ENCODE peak calls at places on chromosomes 16 and 17, in seven cellular contexts. One of them, this sample, is unnamed. For H3K4me1, the result is how much of the 10 kb centered on the place peaks cover.

GRCh38 chr16:57795431-57795878 is 6.8 kb downstream of the KIFC3 start:
- DNase-seq in A549: peak
- DNase-seq in heart left ventricle: no peak
- DNase-seq in Peyer's patch: peak
- DNase-seq in tibial nerve: no peak
- DNase-seq in neuronal stem cell: no peak
- DNase-seq in body of pancreas: peak
- DNase-seq in this sample: no peak

GRCh38 chr17:77115510-77115909 is 25.3 kb upstream of the SEC14L1 start:
- DNase-seq in tibial nerve: no peak
- DNase-seq in A549: no peak
- DNase-seq in body of pancreas: no peak
- DNase-seq in Peyer's patch: no peak
- DNase-seq in heart left ventricle: no peak
- DNase-seq in neuronal stem cell: no peak
- DNase-seq in this sample: no peak

GRCh38 chr17:61809816-61810392 is 53.4 kb downstream of the BRIP1 start:
- DNase-seq in heart left ventricle: no peak
- DNase-seq in A549: no peak
- DNase-seq in tibial nerve: no peak
- DNase-seq in neuronal stem cell: no peak
- DNase-seq in body of pancreas: no peak
- DNase-seq in Peyer's patch: no peak
- DNase-seq in this sample: no peak

GRCh38 chr17:20987511-20987910 is 55.3 kb downstream of the USP22 start:
- DNase-seq in tibial nerve: no peak
- DNase-seq in neuronal stem cell: no peak
- DNase-seq in A549: no peak
- DNase-seq in heart left ventricle: no peak
- DNase-seq in Peyer's patch: peak
- DNase-seq in body of pancreas: no peak
- DNase-seq in this sample: no peak

GRCh38 chr16:59881366-59881765 is 1147.2 kb upstream of the GOT2 start:
- DNase-seq in heart left ventricle: no peak
- DNase-seq in body of pancreas: no peak
- DNase-seq in tibial nerve: no peak
- DNase-seq in A549: no peak
- DNase-seq in neuronal stem cell: no peak
- DNase-seq in Peyer's patch: no peak
- DNase-seq in this sample: no peak

GRCh38 chr16:27154573-27155521 is 48.5 kb upstream of the KDM8 start:
- DNase-seq in tibial nerve: peak
- DNase-seq in heart left ventricle: peak
- DNase-seq in Peyer's patch: peak
- DNase-seq in neuronal stem cell: peak
- DNase-seq in body of pancreas: peak
- DNase-seq in A549: peak
- DNase-seq in this sample: no peak

GRCh38 chr17:77473615-77474226 is 333.0 kb downstream of the SEC14L1 start:
- DNase-seq in Peyer's patch: no peak
- DNase-seq in body of pancreas: no peak
- DNase-seq in neuronal stem cell: no peak
- DNase-seq in tibial nerve: no peak
- DNase-seq in heart left ventricle: no peak
- DNase-seq in A549: no peak
- DNase-seq in this sample: no peak

GRCh38 chr17:15284537-15284936 is 19.4 kb upstream of the PMP22 start:
- DNase-seq in heart left ventricle: no peak
- DNase-seq in tibial nerve: no peak
- DNase-seq in Peyer's patch: no peak
- DNase-seq in body of pancreas: no peak
- DNase-seq in A549: no peak
- DNase-seq in neuronal stem cell: no peak
- DNase-seq in this sample: no peak

GRCh38 chr16:12362482-12363458 is 386.2 kb downstream of the SNX29 start:
- DNase-seq in A549: no peak
- DNase-seq in heart left ventricle: peak
- DNase-seq in body of pancreas: peak
- DNase-seq in neuronal stem cell: no peak
- DNase-seq in tibial nerve: no peak
- DNase-seq in Peyer's patch: no peak
- DNase-seq in this sample: peak

GRCh38 chr17:67884766-67885165 is 59.5 kb downstream of the BPTF start:
- DNase-seq in A549: no peak
- DNase-seq in neuronal stem cell: no peak
- DNase-seq in body of pancreas: no peak
- DNase-seq in Peyer's patch: no peak
- DNase-seq in heart left ventricle: no peak
- DNase-seq in tibial nerve: no peak
- DNase-seq in this sample: no peak

GRCh38 chr16:17380613-17381012 is 90.1 kb downstream of the XYLT1 start:
- DNase-seq in heart left ventricle: no peak
- DNase-seq in A549: no peak
- DNase-seq in body of pancreas: peak
- DNase-seq in Peyer's patch: peak
- DNase-seq in neuronal stem cell: no peak
- DNase-seq in tibial nerve: no peak
- DNase-seq in this sample: no peak

GRCh38 chr17:7801582-7801981 is 32.4 kb upstream of the KDM6B start:
- DNase-seq in body of pancreas: no peak
- DNase-seq in neuronal stem cell: no peak
- DNase-seq in heart left ventricle: no peak
- DNase-seq in A549: no peak
- DNase-seq in Peyer's patch: no peak
- DNase-seq in tibial nerve: no peak
- DNase-seq in this sample: no peak

GRCh38 chr17:15649861-15650391 is 30.4 kb upstream of the FBXW10B start:
- DNase-seq in body of pancreas: peak
- DNase-seq in heart left ventricle: peak
- DNase-seq in Peyer's patch: peak
- DNase-seq in neuronal stem cell: no peak
- DNase-seq in A549: peak
- DNase-seq in tibial nerve: peak
- DNase-seq in this sample: peak

GRCh38 chr17:74437702-74438101 is 5.8 kb downstream of the GPRC5C start:
- DNase-seq in tibial nerve: no peak
- DNase-seq in heart left ventricle: no peak
- DNase-seq in Peyer's patch: no peak
- DNase-seq in body of pancreas: no peak
- DNase-seq in A549: no peak
- DNase-seq in neuronal stem cell: no peak
- DNase-seq in this sample: no peak

GRCh38 chr16:11316331-11317015 is 28.8 kb upstream of the RMI2 start:
- DNase-seq in tibial nerve: no peak
- DNase-seq in Peyer's patch: no peak
- DNase-seq in neuronal stem cell: no peak
- DNase-seq in heart left ventricle: no peak
- DNase-seq in A549: no peak
- DNase-seq in body of pancreas: no peak
- DNase-seq in this sample: no peak

GRCh38 chr16:73011926-73012325 is 36.0 kb downstream of the ZFHX3 start:
- DNase-seq in A549: no peak
- DNase-seq in heart left ventricle: no peak
- DNase-seq in neuronal stem cell: no peak
- DNase-seq in Peyer's patch: peak
- DNase-seq in tibial nerve: no peak
- DNase-seq in body of pancreas: no peak
- DNase-seq in this sample: no peak

GRCh38 chr17:43129671-43130010 is 4.5 kb upstream of the BRCA1 start:
- DNase-seq in body of pancreas: no peak
- DNase-seq in tibial nerve: no peak
- DNase-seq in Peyer's patch: no peak
- DNase-seq in heart left ventricle: no peak
- DNase-seq in neuronal stem cell: no peak
- DNase-seq in A549: no peak
- DNase-seq in this sample: no peak

GRCh38 chr17:43871947-43872690 is 25.1 kb downstream of the CD300LG start:
- DNase-seq in A549: no peak
- DNase-seq in Peyer's patch: peak
- DNase-seq in body of pancreas: peak
- DNase-seq in heart left ventricle: no peak
- DNase-seq in tibial nerve: no peak
- DNase-seq in neuronal stem cell: no peak
- DNase-seq in this sample: no peak

GRCh38 chr17:36504156-36504545 is 17.7 kb downstream of the ZNHIT3 start:
- DNase-seq in Peyer's patch: no peak
- DNase-seq in neuronal stem cell: no peak
- DNase-seq in A549: no peak
- DNase-seq in tibial nerve: no peak
- DNase-seq in body of pancreas: no peak
- DNase-seq in heart left ventricle: no peak
- DNase-seq in this sample: no peak

GRCh38 chr17:20994779-20995149 is 48.0 kb downstream of the USP22 start:
- DNase-seq in tibial nerve: no peak
- DNase-seq in body of pancreas: no peak
- DNase-seq in A549: no peak
- DNase-seq in neuronal stem cell: no peak
- DNase-seq in heart left ventricle: no peak
- DNase-seq in Peyer's patch: no peak
- DNase-seq in this sample: no peak

GRCh38 chr16:49439050-49439449 is 65.4 kb downstream of the C16orf78 start:
- DNase-seq in tibial nerve: no peak
- DNase-seq in body of pancreas: no peak
- DNase-seq in heart left ventricle: no peak
- DNase-seq in neuronal stem cell: peak
- DNase-seq in A549: no peak
- DNase-seq in Peyer's patch: no peak
- DNase-seq in this sample: peak

GRCh38 chr16:2415085-2415484 is 14.2 kb upstream of the CCNF start:
- DNase-seq in Peyer's patch: no peak
- DNase-seq in heart left ventricle: no peak
- DNase-seq in body of pancreas: no peak
- DNase-seq in tibial nerve: no peak
- DNase-seq in neuronal stem cell: no peak
- DNase-seq in A549: no peak
- DNase-seq in this sample: no peak

GRCh38 chr17:29592850-29593545 is at the start of gene ANKRD13B:
- DNase-seq in body of pancreas: no peak
- DNase-seq in Peyer's patch: peak
- DNase-seq in neuronal stem cell: no peak
- DNase-seq in heart left ventricle: peak
- DNase-seq in tibial nerve: no peak
- DNase-seq in A549: no peak
- DNase-seq in this sample: no peak

GRCh38 chr17:33983824-33984574 is 271.1 kb upstream of the CCL2 start:
- DNase-seq in tibial nerve: no peak
- DNase-seq in body of pancreas: no peak
- DNase-seq in Peyer's patch: no peak
- DNase-seq in neuronal stem cell: no peak
- DNase-seq in A549: no peak
- DNase-seq in heart left ventricle: peak
- DNase-seq in this sample: no peak

GRCh38 chr16:4034963-4035362 is 81.3 kb downstream of the ADCY9 start:
- DNase-seq in Peyer's patch: no peak
- DNase-seq in tibial nerve: no peak
- DNase-seq in body of pancreas: no peak
- DNase-seq in heart left ventricle: no peak
- DNase-seq in neuronal stem cell: no peak
- DNase-seq in A549: no peak
- DNase-seq in this sample: no peak

GRCh38 chr16:25222959-25223358 is 6.2 kb downstream of the AQP8 start:
- DNase-seq in Peyer's patch: no peak
- DNase-seq in neuronal stem cell: no peak
- DNase-seq in body of pancreas: no peak
- DNase-seq in A549: no peak
- DNase-seq in heart left ventricle: no peak
- DNase-seq in tibial nerve: no peak
- DNase-seq in this sample: no peak

GRCh38 chr17:79918581-79919163 is 79.4 kb upstream of the CBX4 start:
- DNase-seq in A549: no peak
- DNase-seq in tibial nerve: no peak
- DNase-seq in body of pancreas: no peak
- DNase-seq in neuronal stem cell: no peak
- DNase-seq in Peyer's patch: no peak
- DNase-seq in heart left ventricle: no peak
- DNase-seq in this sample: no peak
- H3K4me1 ChIP-seq in A549: under half
- H3K4me1 ChIP-seq in tibial nerve: under half
- H3K4me1 ChIP-seq in body of pancreas: half or more
- H3K4me1 ChIP-seq in neuronal stem cell: under half
- H3K4me1 ChIP-seq in Peyer's patch: under half
- H3K4me1 ChIP-seq in heart left ventricle: under half
- H3K4me1 ChIP-seq in this sample: under half

GRCh38 chr16:66904428-66904845 is 14.2 kb downstream of the CDH16 start:
- DNase-seq in A549: no peak
- DNase-seq in Peyer's patch: no peak
- DNase-seq in body of pancreas: no peak
- DNase-seq in heart left ventricle: no peak
- DNase-seq in tibial nerve: no peak
- DNase-seq in neuronal stem cell: no peak
- DNase-seq in this sample: no peak
- H3K4me1 ChIP-seq in A549: under half
- H3K4me1 ChIP-seq in Peyer's patch: under half
- H3K4me1 ChIP-seq in body of pancreas: under half
- H3K4me1 ChIP-seq in heart left ventricle: under half
- H3K4me1 ChIP-seq in tibial nerve: under half
- H3K4me1 ChIP-seq in neuronal stem cell: under half
- H3K4me1 ChIP-seq in this sample: under half

GRCh38 chr17:81218991-81219390 is 3.8 kb downstream of the CEP131 start:
- DNase-seq in neuronal stem cell: no peak
- DNase-seq in tibial nerve: no peak
- DNase-seq in body of pancreas: no peak
- DNase-seq in A549: no peak
- DNase-seq in heart left ventricle: no peak
- DNase-seq in Peyer's patch: no peak
- DNase-seq in this sample: no peak
- H3K4me1 ChIP-seq in neuronal stem cell: under half
- H3K4me1 ChIP-seq in tibial nerve: under half
- H3K4me1 ChIP-seq in body of pancreas: under half
- H3K4me1 ChIP-seq in A549: under half
- H3K4me1 ChIP-seq in heart left ventricle: under half
- H3K4me1 ChIP-seq in Peyer's patch: under half
- H3K4me1 ChIP-seq in this sample: under half

GRCh38 chr16:53069772-53070171 is 15.0 kb downstream of the CHD9 start:
- DNase-seq in Peyer's patch: no peak
- DNase-seq in tibial nerve: no peak
- DNase-seq in body of pancreas: no peak
- DNase-seq in neuronal stem cell: no peak
- DNase-seq in A549: no peak
- DNase-seq in heart left ventricle: no peak
- DNase-seq in this sample: no peak

GRCh38 chr16:53067675-53068074 is 12.9 kb downstream of the CHD9 start:
- DNase-seq in A549: no peak
- DNase-seq in heart left ventricle: no peak
- DNase-seq in body of pancreas: no peak
- DNase-seq in tibial nerve: no peak
- DNase-seq in Peyer's patch: no peak
- DNase-seq in neuronal stem cell: no peak
- DNase-seq in this sample: no peak

GRCh38 chr16:53065436-53066165 is 10.8 kb downstream of the CHD9 start:
- DNase-seq in body of pancreas: no peak
- DNase-seq in Peyer's patch: no peak
- DNase-seq in tibial nerve: no peak
- DNase-seq in heart left ventricle: no peak
- DNase-seq in neuronal stem cell: no peak
- DNase-seq in A549: no peak
- DNase-seq in this sample: no peak

GRCh38 chr16:53071748-53072301 is 17.0 kb downstream of the CHD9 start:
- DNase-seq in body of pancreas: peak
- DNase-seq in neuronal stem cell: no peak
- DNase-seq in heart left ventricle: peak
- DNase-seq in Peyer's patch: no peak
- DNase-seq in tibial nerve: no peak
- DNase-seq in A549: no peak
- DNase-seq in this sample: no peak

GRCh38 chr16:53068423-53068833 is 13.6 kb downstream of the CHD9 start:
- DNase-seq in tibial nerve: no peak
- DNase-seq in body of pancreas: no peak
- DNase-seq in heart left ventricle: no peak
- DNase-seq in neuronal stem cell: no peak
- DNase-seq in Peyer's patch: peak
- DNase-seq in A549: no peak
- DNase-seq in this sample: no peak
- H3K4me1 ChIP-seq in tibial nerve: under half
- H3K4me1 ChIP-seq in body of pancreas: under half
- H3K4me1 ChIP-seq in heart left ventricle: under half
- H3K4me1 ChIP-seq in neuronal stem cell: under half
- H3K4me1 ChIP-seq in Peyer's patch: under half
- H3K4me1 ChIP-seq in A549: under half
- H3K4me1 ChIP-seq in this sample: under half